ENCODE peak calls at places on chromosome 18, in six cellular contexts. W, O, X, Y, N and E are unnamed samples.

GRCh38 chr18:36798738-36799473 is 29.9 kb downstream of the TPGS2 start:
- DNase-seq in Y (no peak), N (no peak), X (no peak), O (no peak), W (no peak), E (no peak)

GRCh38 chr18:9782073-9782857 is 74.2 kb downstream of the RAB31 start:
- DNase-seq in N (peak; percentile 96), X (no peak), Y (no peak), O (peak; percentile 34), W (peak; percentile 23), E (no peak)

GRCh38 chr18:9081940-9082339 is 20.6 kb upstream of the NDUFV2 start:
- DNase-seq in Y (no peak), O (no peak), W (no peak), N (no peak), X (no peak), E (no peak)

GRCh38 chr18:32956591-32957310 is 183.9 kb upstream of the KLHL14 start:
- DNase-seq in Y (no peak), W (no peak), N (peak; percentile 85), O (peak; percentile 0), X (no peak), E (no peak)

GRCh38 chr18:79577451-79578395 is 101.9 kb upstream of the CTDP1 start:
- DNase-seq in N (no peak), W (no peak), O (no peak), Y (peak; percentile 20), X (no peak), E (no peak)

GRCh38 chr18:31445908-31446307 is 1.6 kb upstream of the DSG3 start:
- DNase-seq in W (no peak), Y (no peak), O (no peak), N (no peak), X (no peak), E (no peak)

GRCh38 chr18:37554399-37554787 is 11.2 kb downstream of the CELF4 start:
- DNase-seq in Y (no peak), X (no peak), O (no peak), W (no peak), N (no peak), E (no peak)

GRCh38 chr18:42839408-42839807 is 276.1 kb downstream of the RIT2 start:
- DNase-seq in X (no peak), W (no peak), N (peak; percentile 1), O (no peak), Y (no peak), E (no peak)

GRCh38 chr18:70781860-70782453 is 493.1 kb downstream of the SOCS6 start:
- DNase-seq in X (peak; percentile 45), W (peak; percentile 7), Y (peak; percentile 25), N (peak; percentile 26), O (peak; percentile 9), E (no peak)

GRCh38 chr18:67282796-67283195 is 233.7 kb downstream of the DSEL start:
- DNase-seq in X (no peak), O (no peak), W (no peak), Y (no peak), N (no peak), E (no peak)

GRCh38 chr18:37334494-37335125 is 231.0 kb downstream of the CELF4 start:
- DNase-seq in Y (no peak), N (peak; percentile 5), X (no peak), O (no peak), W (no peak), E (no peak)

GRCh38 chr18:2889761-2890192 is 43.0 kb downstream of the EMILIN2 start:
- DNase-seq in O (no peak), N (no peak), Y (no peak), W (no peak), X (no peak), E (no peak)

GRCh38 chr18:59783138-59783537 is 85.9 kb upstream of the CCBE1 start:
- DNase-seq in Y (no peak), O (no peak), W (peak; percentile 27), X (no peak), N (peak; percentile 79), E (no peak)

GRCh38 chr18:74695170-74695569 is 97.5 kb downstream of the ZNF407 start:
- DNase-seq in X (no peak), W (no peak), O (no peak), N (no peak), Y (no peak), E (no peak)

GRCh38 chr18:54260376-54261072 is 8.8 kb upstream of the POLI start:
- DNase-seq in N (peak; percentile 9), X (no peak), O (peak; percentile 43), W (no peak), Y (no peak), E (no peak)

GRCh38 chr18:35618703-35619102 is 37.2 kb downstream of the GALNT1 start:
- DNase-seq in Y (no peak), O (no peak), X (no peak), N (no peak), W (no peak), E (no peak)

GRCh38 chr18:42275138-42275535 is 320.1 kb downstream of the PIK3C3 start:
- DNase-seq in X (no peak), W (no peak), N (no peak), O (no peak), Y (no peak), E (no peak)

GRCh38 chr18:13112982-13113381 is 105.6 kb upstream of the LDLRAD4 start:
- DNase-seq in O (no peak), N (peak; percentile 42), Y (peak; percentile 47), W (no peak), X (peak; percentile 55), E (no peak)

GRCh38 chr18:55546873-55547704 is 40.9 kb downstream of the TCF4 start:
- DNase-seq in W (no peak), O (no peak), X (no peak), Y (no peak), N (peak; percentile 63), E (no peak)

GRCh38 chr18:64097497-64097896 is 51.4 kb downstream of the LINC00305 start:
- DNase-seq in X (no peak), W (no peak), Y (no peak), O (no peak), N (peak; percentile 1), E (no peak)

GRCh38 chr18:60172030-60172429 is 200.5 kb downstream of the MC4R start:
- DNase-seq in W (no peak), N (no peak), O (no peak), Y (no peak), X (no peak), E (no peak)

GRCh38 chr18:79258447-79258846 is 137.3 kb upstream of the NFATC1 start:
- DNase-seq in O (no peak), Y (no peak), W (no peak), X (no peak), N (no peak), E (peak; percentile 53)

GRCh38 chr18:62368100-62368499 is 43.0 kb downstream of the TNFRSF11A start:
- DNase-seq in O (no peak), N (no peak), X (no peak), Y (no peak), W (no peak), E (no peak)

GRCh38 chr18:59919026-59919425 is 19.2 kb downstream of the PMAIP1 start:
- DNase-seq in N (no peak), Y (no peak), W (no peak), O (no peak), X (no peak), E (peak; percentile 8)

GRCh38 chr18:74256190-74256589 is 35.6 kb downstream of the CYB5A start:
- DNase-seq in Y (no peak), O (no peak), X (no peak), W (no peak), N (no peak), E (no peak)

GRCh38 chr18:33579147-33579867 is 1.3 kb downstream of the ASXL3 start:
- DNase-seq in O (no peak), W (no peak), Y (peak; percentile 11), N (peak; percentile 43), X (no peak), E (no peak)

GRCh38 chr18:14768241-14768640 is 20.3 kb downstream of the ANKRD30B start:
- DNase-seq in W (no peak), O (no peak), X (no peak), Y (no peak), N (peak; percentile 12), E (no peak)

DNA sequence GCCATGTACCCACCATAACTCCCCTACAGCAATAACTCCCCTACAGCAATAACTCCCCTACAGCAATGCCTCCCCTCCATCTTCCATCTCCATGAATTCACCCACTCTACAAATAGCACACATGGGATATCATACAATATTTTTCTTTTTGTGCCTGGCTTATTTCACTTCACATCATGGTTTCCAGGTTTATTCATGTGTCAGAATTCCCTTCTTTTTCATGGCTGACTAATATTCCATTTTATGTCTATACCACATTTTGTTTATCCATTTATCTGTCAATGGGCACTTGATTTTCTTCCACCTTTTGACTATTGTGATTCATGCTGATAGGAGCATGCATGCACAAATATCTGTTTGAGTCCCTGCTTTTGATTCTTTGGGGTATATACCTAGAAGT is 178.3 kb downstream of the SMAD7 start:
- DNase-seq in Y (no peak), O (no peak), X (no peak), W (no peak), N (no peak), E (no peak)
- H3K27ac ChIP-seq in Y (no peak overlapping the region), O (no peak overlapping the region), X (peak overlapping the region; percentile 24), W (no peak overlapping the region), N (no peak overlapping the region), E (peak overlapping the region; percentile 77)

GRCh38 chr18:58730618-58731017 is 59.4 kb downstream of the MALT1 start:
- DNase-seq in N (no peak), Y (no peak), X (no peak), W (no peak), O (no peak), E (no peak)
- H3K27ac ChIP-seq in N (no peak overlapping the region), Y (no peak overlapping the region), X (no peak overlapping the region), W (no peak overlapping the region), O (no peak overlapping the region), E (no peak overlapping the region)

GRCh38 chr18:39341106-39341505 is 1775.5 kb upstream of the CELF4 start:
- DNase-seq in X (no peak), W (no peak), Y (no peak), O (no peak), N (no peak), E (no peak)

GRCh38 chr18:39346916-39347315 is 1781.3 kb upstream of the CELF4 start:
- DNase-seq in X (no peak), Y (no peak), N (no peak), W (no peak), O (no peak), E (no peak)

GRCh38 chr18:39345321-39345720 is 1779.7 kb upstream of the CELF4 start:
- DNase-seq in X (no peak), N (peak; percentile 21), W (no peak), O (no peak), Y (no peak), E (no peak)

GRCh38 chr18:39340418-39340817 is 1774.8 kb upstream of the CELF4 start:
- DNase-seq in W (no peak), N (no peak), Y (no peak), X (no peak), O (no peak), E (no peak)

GRCh38 chr18:39344487-39344886 is 1778.9 kb upstream of the CELF4 start:
- DNase-seq in Y (no peak), W (no peak), O (no peak), X (no peak), N (no peak), E (no peak)
- H3K27ac ChIP-seq in Y (no peak overlapping the region), W (no peak overlapping the region), O (no peak overlapping the region), X (no peak overlapping the region), N (no peak overlapping the region), E (no peak overlapping the region)

DNA sequence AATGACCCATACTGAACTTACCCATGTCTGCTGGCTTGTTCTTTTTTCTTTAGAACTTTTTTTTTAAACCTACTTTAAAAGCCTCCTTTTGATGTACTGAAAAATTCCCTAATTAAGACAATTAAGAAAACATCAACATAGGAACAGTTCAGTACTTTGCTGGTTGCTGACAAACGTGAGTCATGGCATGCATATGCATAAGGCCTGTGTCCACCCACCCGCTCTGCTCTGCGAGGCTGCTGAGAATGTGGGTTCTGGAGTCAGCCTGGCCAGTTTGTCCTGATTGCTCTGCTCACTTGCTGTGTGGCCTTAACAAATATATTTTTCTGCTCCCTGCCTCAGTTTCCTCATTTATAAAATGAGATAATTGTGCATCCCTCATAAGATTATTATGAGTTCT is 27.3 kb downstream of the LAMA3 start:
- DNase-seq in W (no peak), X (no peak), N (peak; percentile 71), Y (no peak), O (peak; percentile 66), E (peak; percentile 29)
- H3K27ac ChIP-seq in W (peak overlapping the region; percentile 73), X (no peak overlapping the region), N (no peak overlapping the region), Y (no peak overlapping the region), O (peak overlapping the region; percentile 73), E (no peak overlapping the region)